ENCODE peak calls at places on chromosome 1, in nine cellular contexts. P is cardiac muscle cell, F is hepatocyte, I is brain microvascular endothelial cell, Z is heart left ventricle, K is OCI-LY7, Q is thoracic aorta, R is heart right ventricle, O is colonic mucosa. M is an unnamed sample.

GRCh38 chr1:161044908-161045748 is 649 bp downstream of the USF1 start:
- DNase-seq in P (peak), F (peak), I (peak), Z (peak), K (peak), Q (no peak), R (peak), O (peak), M (peak)

GRCh38 chr1:206486995-206487788 is 16.9 kb downstream of the IKBKE start:
- DNase-seq in P (no peak), F (no peak), I (no peak), Z (no peak), K (no peak), Q (no peak), R (no peak), O (no peak), M (no peak)

GRCh38 chr1:89466307-89466925 is 58.2 kb upstream of the LRRC8B start:
- DNase-seq in P (peak), F (no peak), I (no peak), Z (no peak), K (no peak), Q (no peak), R (no peak), O (no peak), M (no peak)

GRCh38 chr1:38835230-38835827 is 24.2 kb downstream of the RRAGC start:
- DNase-seq in P (peak), F (peak), I (peak), Z (no peak), K (peak), Q (no peak), R (peak), O (peak), M (no peak)

GRCh38 chr1:166903232-166903631 is 27.2 kb upstream of the TADA1 start:
- DNase-seq in P (no peak), F (no peak), I (no peak), Z (no peak), K (no peak), Q (no peak), R (no peak), O (no peak), M (no peak)

GRCh38 chr1:25566730-25567341 is 23.4 kb downstream of the LDLRAP1 start:
- DNase-seq in P (peak), F (peak), I (peak), Z (peak), K (peak), Q (no peak), R (peak), O (no peak), M (no peak)

GRCh38 chr1:92473781-92474495 is 12.8 kb downstream of the GFI1 start:
- DNase-seq in P (no peak), F (no peak), I (no peak), Z (no peak), K (no peak), Q (no peak), R (no peak), O (no peak), M (no peak)

GRCh38 chr1:208178091-208178529 is 66.1 kb downstream of the PLXNA2 start:
- DNase-seq in P (no peak), F (peak), I (no peak), Z (no peak), K (no peak), Q (no peak), R (no peak), O (peak), M (no peak)

GRCh38 chr1:61605607-61606321 is 119.2 kb downstream of the TM2D1 start:
- DNase-seq in P (peak), F (no peak), I (peak), Z (no peak), K (no peak), Q (no peak), R (no peak), O (no peak), M (no peak)

GRCh38 chr1:96445296-96445695 is 276.3 kb upstream of the PTBP2 start:
- DNase-seq in P (peak), F (no peak), I (no peak), Z (no peak), K (no peak), Q (no peak), R (no peak), O (no peak), M (no peak)

GRCh38 chr1:235329139-235329808 is 904 bp downstream of the GGPS1 start:
- DNase-seq in P (no peak), F (peak), I (peak), Z (peak), K (peak), Q (no peak), R (no peak), O (peak), M (peak)

GRCh38 chr1:225450491-225451191 is 22.8 kb upstream of the LBR start:
- DNase-seq in P (no peak), F (no peak), I (no peak), Z (no peak), K (no peak), Q (no peak), R (no peak), O (no peak), M (peak)

GRCh38 chr1:228416217-228416971 is at the start of gene TRIM17:
- DNase-seq in P (peak), F (peak), I (no peak), Z (no peak), K (no peak), Q (no peak), R (no peak), O (no peak), M (no peak)

GRCh38 chr1:7886346-7886745 is 33.5 kb upstream of the UTS2 start:
- DNase-seq in P (peak), F (no peak), I (no peak), Z (no peak), K (no peak), Q (no peak), R (no peak), O (no peak), M (no peak)

GRCh38 chr1:99264201-99265021 is at the start of gene PLPPR4:
- DNase-seq in P (peak), F (peak), I (peak), Z (peak), K (no peak), Q (no peak), R (peak), O (peak), M (peak)

GRCh38 chr1:61754545-61754944 is 12.3 kb downstream of the PATJ start:
- DNase-seq in P (no peak), F (peak), I (no peak), Z (no peak), K (no peak), Q (no peak), R (no peak), O (no peak), M (no peak)

GRCh38 chr1:26786437-26787380 is 1.0 kb upstream of the PIGV start:
- DNase-seq in P (peak), F (peak), I (peak), Z (peak), K (peak), Q (peak), R (peak), O (peak), M (peak)

GRCh38 chr1:154014154-154014910 is 23.8 kb downstream of the RPS27 start:
- DNase-seq in P (peak), F (no peak), I (peak), Z (no peak), K (no peak), Q (no peak), R (no peak), O (no peak), M (no peak)

GRCh38 chr1:156838972-156839371 is 19.9 kb downstream of the INSRR start:
- DNase-seq in P (peak), F (peak), I (no peak), Z (no peak), K (peak), Q (no peak), R (no peak), O (no peak), M (no peak)

GRCh38 chr1:68959631-68960030 is 462.7 kb upstream of the DEPDC1 start:
- DNase-seq in P (no peak), F (no peak), I (no peak), Z (no peak), K (no peak), Q (no peak), R (no peak), O (no peak), M (no peak)

GRCh38 chr1:197911172-197911856 is 5.9 kb upstream of the LHX9 start:
- DNase-seq in P (no peak), F (no peak), I (no peak), Z (no peak), K (no peak), Q (no peak), R (no peak), O (no peak), M (peak)
- H3K4me3 ChIP-seq in P (no peak), F (no peak), I (no peak), Z (no peak), K (no peak), Q (peak), R (no peak), O (no peak), M (peak)

GRCh38 chr1:48532976-48533375 is 61.0 kb upstream of the SPATA6 start:
- DNase-seq in P (no peak), F (no peak), I (no peak), Z (no peak), K (no peak), Q (no peak), R (no peak), O (no peak), M (no peak)

GRCh38 chr1:48536477-48536876 is 64.5 kb upstream of the SPATA6 start:
- DNase-seq in P (no peak), F (no peak), I (no peak), Z (no peak), K (no peak), Q (no peak), R (no peak), O (no peak), M (no peak)

GRCh38 chr1:48524892-48525467 is 53.0 kb upstream of the SPATA6 start:
- DNase-seq in P (no peak), F (no peak), I (no peak), Z (no peak), K (no peak), Q (no peak), R (no peak), O (no peak), M (no peak)

GRCh38 chr1:48526045-48526714 is 54.2 kb upstream of the SPATA6 start:
- DNase-seq in P (peak), F (peak), I (no peak), Z (no peak), K (no peak), Q (no peak), R (no peak), O (peak), M (no peak)

DNA sequence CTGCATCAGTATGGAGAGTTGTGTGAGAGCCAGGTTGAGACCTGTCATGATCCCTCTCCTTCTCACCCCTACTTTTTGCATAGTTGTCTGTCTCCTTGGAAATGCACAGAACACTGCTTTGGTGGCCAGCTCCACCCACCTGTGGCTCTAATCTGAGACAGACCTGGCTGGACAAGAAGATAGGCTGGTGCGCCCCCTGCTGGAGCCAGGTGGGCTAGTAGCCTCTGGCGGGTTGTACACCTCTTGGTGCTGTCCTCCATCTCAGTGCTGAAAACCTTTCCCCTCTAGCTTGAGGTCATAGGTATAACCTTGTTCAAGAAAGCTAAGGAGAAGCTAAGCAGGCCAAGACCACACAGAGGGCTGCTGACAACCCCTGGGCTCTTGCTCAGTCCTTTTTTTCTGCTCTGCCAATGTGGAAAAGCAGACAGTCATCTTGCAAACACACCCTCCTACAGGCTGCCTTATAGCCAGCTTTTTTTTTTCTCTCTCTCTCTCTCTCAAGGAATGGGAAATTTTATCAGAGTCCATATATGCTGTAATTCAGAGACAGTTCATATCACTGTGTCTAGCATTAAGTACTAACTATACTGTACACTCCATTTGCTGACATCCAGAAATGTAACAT is 58.8 kb upstream of the SPATA6 start:
- DNase-seq in P (peak), F (peak), I (peak), Z (no peak), K (peak), Q (no peak), R (peak), O (peak), M (no peak)
- TF ChIP-seq CTCF in P (peak), F (peak), I (peak), Z (peak), K (peak), Q (no peak), R (peak), O (peak), M (no peak)

GRCh38 chr1:246647113-246647512 is 77.1 kb upstream of the SCCPDH start:
- DNase-seq in P (peak), F (peak), I (peak), Z (peak), K (no peak), Q (no peak), R (peak), O (peak), M (no peak)

GRCh38 chr1:246642719-246643118 is 76.5 kb downstream of the CNST start:
- DNase-seq in P (no peak), F (no peak), I (no peak), Z (no peak), K (no peak), Q (no peak), R (no peak), O (no peak), M (no peak)

GRCh38 chr1:246651012-246651411 is 73.2 kb upstream of the SCCPDH start:
- DNase-seq in P (no peak), F (no peak), I (no peak), Z (no peak), K (no peak), Q (no peak), R (no peak), O (no peak), M (no peak)

GRCh38 chr1:246647513-246647912 is 76.7 kb upstream of the SCCPDH start:
- DNase-seq in P (peak), F (no peak), I (peak), Z (no peak), K (no peak), Q (no peak), R (no peak), O (no peak), M (no peak)
- H3K27ac ChIP-seq in P (no peak), F (no peak), I (peak), Z (peak), K (no peak), Q (no peak), R (peak), O (no peak), M (no peak)

GRCh38 chr1:2248854-2249558 is 20.9 kb downstream of the SKI start:
- DNase-seq in P (no peak), F (no peak), I (no peak), Z (no peak), K (no peak), Q (no peak), R (no peak), O (no peak), M (no peak)
- H3K4me3 ChIP-seq in P (no peak), F (no peak), I (no peak), Z (no peak), K (no peak), Q (peak), R (no peak), O (no peak), M (peak)

GRCh38 chr1:87501738-87502137 is 173.1 kb downstream of the LMO4 start:
- DNase-seq in P (peak), F (no peak), I (no peak), Z (no peak), K (no peak), Q (no peak), R (no peak), O (no peak), M (no peak)
- TF ChIP-seq CTCF in P (peak), F (no peak), I (peak), Z (no peak), K (no peak), Q (no peak), R (no peak), O (no peak), M (no peak)

DNA sequence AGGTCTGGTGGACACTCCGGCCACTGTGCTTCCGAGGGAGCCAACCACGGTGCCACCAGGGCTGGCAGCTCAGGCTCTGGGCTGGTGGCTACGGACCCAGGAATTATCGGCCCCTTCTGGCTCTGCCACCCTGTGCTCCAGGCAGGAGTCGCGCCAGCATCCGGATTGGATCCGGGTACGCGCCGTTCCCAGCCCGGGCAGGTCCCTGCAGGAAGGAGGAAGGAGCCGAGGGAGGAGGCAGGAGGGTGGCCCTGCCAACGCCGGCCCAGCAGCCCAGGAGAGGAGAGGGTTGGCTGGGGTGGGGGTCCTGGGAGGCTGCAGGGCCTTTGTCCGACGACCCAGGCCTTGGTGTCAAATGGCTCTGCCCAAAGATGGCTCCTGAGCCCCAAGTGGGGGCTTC is 160.5 kb downstream of the CASZ1 start:
- DNase-seq in P (no peak), F (no peak), I (no peak), Z (no peak), K (no peak), Q (peak), R (no peak), O (no peak), M (no peak)
- H3K27ac ChIP-seq in P (peak), F (no peak), I (no peak), Z (peak), K (no peak), Q (peak), R (peak), O (no peak), M (peak)

DNA sequence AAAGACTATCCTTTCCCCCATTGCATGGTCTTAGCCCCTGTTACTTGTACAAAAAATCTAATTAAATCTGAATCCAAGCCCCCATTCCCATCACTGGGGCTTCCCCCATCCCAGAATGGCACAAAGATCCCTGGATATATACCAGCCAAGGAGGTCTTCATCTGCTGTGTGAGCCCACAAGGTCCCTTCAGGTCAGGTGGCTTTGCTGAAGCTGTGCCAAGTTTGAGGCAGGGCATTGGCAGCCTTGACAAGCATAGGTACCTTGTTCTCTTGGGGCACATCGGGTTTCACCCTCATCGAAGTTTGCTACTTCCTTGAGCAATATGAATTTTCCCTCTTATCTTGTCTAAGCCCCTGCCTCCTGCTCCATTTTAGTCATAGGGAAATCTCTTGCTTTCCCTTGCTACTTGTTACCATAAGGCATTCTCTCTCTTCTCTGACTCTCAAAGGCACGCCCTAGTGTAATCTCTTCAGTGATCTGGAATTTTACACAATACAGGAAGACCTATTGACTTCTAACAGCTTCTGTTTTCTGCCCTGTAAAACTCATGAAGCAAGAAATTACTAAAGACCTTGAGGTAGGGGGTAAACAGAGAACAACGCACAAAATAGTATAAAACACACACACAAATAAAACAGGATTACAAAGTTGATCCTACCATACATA is 71.4 kb upstream of the COG2 start:
- DNase-seq in P (no peak), F (no peak), I (no peak), Z (no peak), K (no peak), Q (no peak), R (no peak), O (peak), M (no peak)
- H3K4me3 ChIP-seq in P (no peak), F (no peak), I (no peak), Z (no peak), K (no peak), Q (no peak), R (no peak), O (no peak), M (no peak)

GRCh38 chr1:170663011-170663410 is 920 bp upstream of the PRRX1 start:
- DNase-seq in P (peak), F (no peak), I (peak), Z (no peak), K (no peak), Q (no peak), R (no peak), O (no peak), M (no peak)

GRCh38 chr1:170660874-170661645 is 2.9 kb upstream of the PRRX1 start:
- DNase-seq in P (peak), F (no peak), I (no peak), Z (no peak), K (no peak), Q (no peak), R (no peak), O (no peak), M (no peak)

GRCh38 chr1:170662561-170662971 is 1.4 kb upstream of the PRRX1 start:
- DNase-seq in P (peak), F (no peak), I (peak), Z (no peak), K (no peak), Q (no peak), R (no peak), O (no peak), M (no peak)

GRCh38 chr1:170660281-170660713 is 3.6 kb upstream of the PRRX1 start:
- DNase-seq in P (no peak), F (no peak), I (no peak), Z (no peak), K (no peak), Q (no peak), R (no peak), O (no peak), M (no peak)

GRCh38 chr1:170661646-170662411 is 2.1 kb upstream of the PRRX1 start:
- DNase-seq in P (peak), F (peak), I (peak), Z (no peak), K (no peak), Q (no peak), R (peak), O (no peak), M (no peak)
- TF ChIP-seq CTCF in P (peak), F (no peak), I (peak), Z (no peak), K (no peak), Q (peak), R (no peak), O (no peak), M (peak)

GRCh38 chr1:1307261-1307907 is 346 bp downstream of the ACAP3 start:
- DNase-seq in P (no peak), F (no peak), I (no peak), Z (peak), K (no peak), Q (no peak), R (peak), O (peak), M (no peak)
- H3K27ac ChIP-seq in P (peak), F (peak), I (peak), Z (peak), K (no peak), Q (peak), R (peak), O (peak), M (peak)

DNA sequence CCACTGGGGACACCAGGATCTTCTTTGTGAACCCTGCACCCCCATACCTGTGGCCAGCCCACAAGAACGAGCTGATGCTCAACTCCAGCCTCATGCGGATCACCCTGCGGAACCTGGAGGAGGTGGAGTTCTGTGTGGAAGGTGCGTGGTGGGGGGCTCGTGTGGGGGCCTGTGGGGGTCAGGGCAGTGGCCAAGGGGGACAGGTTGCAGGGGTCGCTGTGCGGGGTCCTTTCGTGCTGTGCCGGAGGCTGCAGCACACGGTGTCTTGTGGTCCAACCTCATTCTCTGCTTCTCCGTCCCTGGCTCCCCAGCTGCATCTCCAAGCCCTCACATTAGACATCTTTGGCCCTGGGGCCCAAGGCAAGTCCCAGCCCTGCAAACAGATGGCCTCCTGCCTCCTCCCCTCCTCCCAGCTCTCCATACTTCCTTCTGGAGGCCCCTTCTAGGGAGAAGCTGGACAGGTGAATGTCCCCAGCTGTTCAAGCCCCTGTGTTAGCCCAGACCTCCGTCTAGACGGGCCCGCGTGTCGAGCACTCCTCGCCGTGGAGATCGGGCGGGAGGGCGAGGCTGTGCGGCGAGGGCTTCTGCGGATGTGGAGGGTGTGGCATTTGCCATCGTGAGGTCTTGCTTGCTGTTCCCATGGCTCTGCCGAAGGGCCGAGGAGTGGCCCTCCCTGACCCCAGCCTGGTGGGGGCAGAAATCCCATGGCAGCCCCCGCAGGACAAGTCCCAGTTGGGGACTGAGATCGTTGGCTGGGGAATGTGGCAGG is 2.6 kb downstream of the AGRN start:
- DNase-seq in P (no peak), F (no peak), I (no peak), Z (no peak), K (no peak), Q (no peak), R (no peak), O (no peak), M (no peak)
- H3K4me3 ChIP-seq in P (no peak), F (no peak), I (peak), Z (no peak), K (no peak), Q (no peak), R (no peak), O (no peak), M (no peak)